ENCODE peak calls at places on chromosome 1, in six cellular contexts. A, C, G, B, M and R are unnamed samples.
A peak's percentile ranks its signal among the peaks of the same experiment; 100 is the strongest.

GRCh38 chr1:240739754-240740153 is 127.8 kb upstream of the GREM2 start:
- DNase-seq in A (no peak), M (no peak), B (no peak), C (no peak), G (no peak), R (no peak)

GRCh38 chr1:214632091-214632490 is 29.1 kb downstream of the CENPF start:
- DNase-seq in G (no peak), A (no peak), B (no peak), C (no peak), M (no peak), R (no peak)

GRCh38 chr1:154866995-154867795 is 2.9 kb downstream of the KCNN3 start:
- DNase-seq in C (no peak), G (no peak), B (no peak), A (no peak), M (no peak), R (no peak)

GRCh38 chr1:155121249-155121648 is 6.4 kb upstream of the EFNA1 start:
- DNase-seq in G (no peak), C (no peak), B (no peak), M (no peak), A (no peak), R (no peak)

GRCh38 chr1:245375789-245376188 is 221.0 kb downstream of the KIF26B start:
- DNase-seq in B (no peak), G (no peak), A (no peak), M (no peak), C (no peak), R (no peak)

GRCh38 chr1:180534199-180534598 is 24.6 kb upstream of the OVAAL start:
- DNase-seq in M (no peak), A (peak; percentile 28), C (no peak), G (no peak), B (no peak), R (no peak)

GRCh38 chr1:172686143-172686542 is 27.2 kb downstream of the FASLG start:
- DNase-seq in A (no peak), M (no peak), B (no peak), G (no peak), C (no peak), R (no peak)

GRCh38 chr1:232066521-232066920 is 439.9 kb downstream of the DISC1 start:
- DNase-seq in B (no peak), M (no peak), G (no peak), A (no peak), C (no peak), R (no peak)